ENCODE peak calls at places on chromosome 9, in five cellular contexts. M is HCT116, Z is osteocyte, I is ovary, Y is cardiac muscle cell. L is an unnamed sample.

GRCh38 chr9:132401791-132402190 is 4.8 kb downstream of the TTF1 start:
- DNase-seq in M (no peak), Z (no peak), I (no peak), Y (no peak), L (no peak)

GRCh38 chr9:120416816-120417427 is 163.0 kb downstream of the CDK5RAP2 start:
- DNase-seq in Z (no peak), I (no peak), Y (no peak), M (no peak), L (no peak)

GRCh38 chr9:135075234-135076142 is 12.0 kb upstream of the OLFM1 start:
- DNase-seq in Z (peak; percentile 81), I (peak; percentile 62), M (no peak), Y (peak; percentile 33), L (no peak)

GRCh38 chr9:98101868-98102273 is 17.2 kb downstream of the TRIM14 start:
- DNase-seq in Z (no peak), I (no peak), M (no peak), Y (no peak), L (peak; percentile 83)

GRCh38 chr9:32431940-32432555 is 47.6 kb downstream of the ACO1 start:
- DNase-seq in M (peak; percentile 13), I (peak; percentile 57), Z (no peak), Y (peak; percentile 66), L (no peak)

GRCh38 chr9:135282001-135282731 is 194.7 kb downstream of the OLFM1 start:
- DNase-seq in Y (peak; percentile 37), Z (no peak), I (peak; percentile 59), M (peak; percentile 27), L (no peak)

GRCh38 chr9:105296889-105297288 is 52.4 kb downstream of the SLC44A1 start:
- DNase-seq in Z (no peak), I (no peak), Y (peak; percentile 97), M (peak; percentile 18), L (no peak)

GRCh38 chr9:129613520-129614175 is 7.3 kb downstream of the C9orf50 start:
- DNase-seq in Y (no peak), I (no peak), M (no peak), Z (no peak), L (no peak)

GRCh38 chr9:130142635-130143034 is 29.6 kb upstream of the NCS1 start:
- DNase-seq in I (no peak), Y (no peak), M (no peak), Z (no peak), L (no peak)

GRCh38 chr9:89770779-89771178 is 166.0 kb downstream of the GADD45G start:
- DNase-seq in Z (no peak), Y (no peak), I (no peak), M (no peak), L (no peak)

GRCh38 chr9:112971415-112971814 is 40.6 kb downstream of the ZNF883 start:
- DNase-seq in I (no peak), Z (no peak), Y (peak; percentile 22), M (peak; percentile 29), L (no peak)

GRCh38 chr9:110255417-110256141 is 728 bp downstream of the TXN start:
- DNase-seq in Y (peak; percentile 49), M (no peak), I (peak; percentile 56), Z (peak; percentile 87), L (peak; percentile 54)

GRCh38 chr9:105415344-105415980 is 32.4 kb upstream of the FSD1L start:
- DNase-seq in Z (no peak), Y (peak; percentile 70), M (peak; percentile 50), I (peak; percentile 73), L (peak; percentile 68)

GRCh38 chr9:131645078-131645776 is 94.6 kb downstream of the RAPGEF1 start:
- DNase-seq in Z (no peak), M (no peak), I (no peak), Y (no peak), L (no peak)

GRCh38 chr9:136324501-136325300 is 2.6 kb upstream of the GPSM1 start:
- DNase-seq in Y (no peak), Z (no peak), I (no peak), M (no peak), L (no peak)

GRCh38 chr9:112605518-112605917 is 112.4 kb downstream of the INIP start:
- DNase-seq in Z (no peak), M (no peak), I (no peak), Y (no peak), L (peak; percentile 57)

GRCh38 chr9:136856078-136856474 is 3.9 kb downstream of the MAMDC4 start:
- DNase-seq in I (peak; percentile 19), Z (no peak), M (no peak), Y (no peak), L (no peak)

GRCh38 chr9:127049044-127049443 is 73.4 kb downstream of the ANGPTL2 start:
- DNase-seq in Y (peak; percentile 95), M (no peak), Z (peak; percentile 19), I (peak; percentile 55), L (no peak)

GRCh38 chr9:7328453-7328852 is 471.1 kb downstream of the DMAC1 start:
- DNase-seq in I (no peak), Y (no peak), M (no peak), Z (no peak), L (no peak)

GRCh38 chr9:131709741-131710499 is 30.0 kb downstream of the RAPGEF1 start:
- DNase-seq in M (no peak), I (no peak), Y (peak; percentile 50), Z (no peak), L (peak; percentile 75)

GRCh38 chr9:133874061-133874638 is 118.0 kb downstream of the VAV2 start:
- DNase-seq in I (no peak), M (peak; percentile 73), Y (peak; percentile 50), Z (no peak), L (no peak)

GRCh38 chr9:19498015-19498414 is 89.2 kb downstream of the ACER2 start:
- DNase-seq in Z (no peak), I (no peak), Y (peak; percentile 80), M (no peak), L (no peak)

GRCh38 chr9:112921549-112921948 is 30.9 kb upstream of the SLC46A2 start:
- DNase-seq in Y (peak; percentile 72), M (peak; percentile 22), Z (no peak), I (no peak), L (no peak)

GRCh38 chr9:114055061-114055460 is 23.0 kb downstream of the AMBP start:
- DNase-seq in M (no peak), Z (no peak), I (peak; percentile 11), Y (no peak), L (peak; percentile 16)

GRCh38 chr9:5900622-5901021 is 9.9 kb downstream of the MLANA start:
- DNase-seq in I (no peak), Y (no peak), Z (no peak), M (no peak), L (no peak)

GRCh38 chr9:5897851-5898250 is 7.2 kb downstream of the MLANA start:
- DNase-seq in I (no peak), Y (no peak), Z (no peak), M (no peak), L (no peak)

GRCh38 chr9:5896863-5897262 is 6.2 kb downstream of the MLANA start:
- DNase-seq in M (no peak), Z (no peak), Y (no peak), I (no peak), L (no peak)

GRCh38 chr9:5902377-5902776 is 11.7 kb downstream of the MLANA start:
- DNase-seq in Y (no peak), M (no peak), Z (no peak), I (no peak), L (no peak)

DNA sequence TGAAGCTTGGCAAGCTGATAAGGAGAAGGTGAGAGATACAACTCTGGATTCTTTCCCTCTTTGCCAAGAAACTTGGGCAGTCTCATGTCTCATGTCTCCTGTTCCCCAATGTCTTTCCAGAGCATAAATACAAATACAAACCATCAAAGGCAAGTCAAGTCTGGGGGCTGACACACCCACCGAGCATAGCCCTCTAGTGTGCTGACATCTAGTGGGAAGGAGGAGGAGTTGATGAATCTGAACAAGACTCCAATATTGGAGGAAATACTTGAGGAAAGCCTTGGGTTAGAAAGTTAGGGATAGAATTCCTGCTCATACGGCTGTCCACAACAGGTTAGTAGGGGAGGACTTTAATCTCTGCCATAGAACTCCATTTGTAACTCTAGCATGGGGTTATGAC is 8.6 kb downstream of the MLANA start:
- DNase-seq in I (no peak), Y (peak; percentile 13), Z (no peak), M (no peak), L (no peak)
- TF ChIP-seq CTCF in I (no peak), Y (peak; percentile 18), Z (peak; percentile 27), M (peak; percentile 33), L (peak; percentile 25)

GRCh38 chr9:14031015-14031414 is 282.9 kb downstream of the NFIB start:
- DNase-seq in I (peak; percentile 68), M (no peak), Y (peak; percentile 95), Z (no peak), L (no peak)
- TF ChIP-seq CTCF in I (peak; percentile 25), M (no peak), Y (peak; percentile 53), Z (peak; percentile 25), L (no peak)

DNA sequence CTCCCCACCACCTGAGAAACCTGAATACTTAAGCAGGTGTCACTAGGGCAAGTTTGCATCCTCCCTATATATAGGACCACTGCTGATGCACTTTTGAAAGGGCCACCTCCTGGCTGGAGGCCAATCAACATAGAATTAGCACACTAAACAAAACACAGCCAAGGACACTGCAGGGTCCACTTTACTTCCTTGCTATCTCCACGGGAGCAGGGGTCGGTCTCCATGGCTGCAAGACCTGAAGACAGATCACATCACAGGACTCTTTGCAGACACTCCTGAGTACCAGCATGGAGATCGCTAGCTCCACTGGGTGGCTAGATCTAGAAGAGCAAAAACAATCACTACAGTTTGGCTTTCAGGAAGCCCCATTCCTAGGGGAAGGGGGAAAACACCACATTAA is 72.3 kb downstream of the C9orf153 start:
- DNase-seq in I (no peak), M (no peak), Z (no peak), Y (no peak), L (no peak)
- TF ChIP-seq CTCF in I (no peak), M (peak; percentile 34), Z (no peak), Y (no peak), L (no peak)

GRCh38 chr9:128495804-128496417 is 8.6 kb upstream of the GLE1 start:
- DNase-seq in M (peak; percentile 7), Z (no peak), Y (no peak), I (no peak), L (no peak)
- TF ChIP-seq CTCF in M (no peak), Z (no peak), Y (no peak), I (no peak), L (peak; percentile 3)

GRCh38 chr9:38067892-38068615 is 973 bp downstream of the SHB start:
- DNase-seq in I (no peak), Z (no peak), M (no peak), Y (no peak), L (no peak)

GRCh38 chr9:38066907-38067610 is 2.0 kb downstream of the SHB start:
- DNase-seq in Y (peak; percentile 43), Z (no peak), I (peak; percentile 60), M (no peak), L (no peak)

GRCh38 chr9:38067611-38067891 is 1.5 kb downstream of the SHB start:
- DNase-seq in Z (no peak), M (no peak), I (peak; percentile 28), Y (no peak), L (no peak)

GRCh38 chr9:38068866-38069628 is at the start of gene SHB:
- DNase-seq in Y (peak; percentile 70), I (peak; percentile 75), M (no peak), Z (peak; percentile 91), L (peak; percentile 95)

GRCh38 chr9:38068616-38068865 is 486 bp downstream of the SHB start:
- DNase-seq in I (no peak), Y (peak; percentile 67), M (no peak), Z (no peak), L (peak; percentile 70)
- TF ChIP-seq CTCF in I (no peak), Y (peak; percentile 51), M (peak; percentile 42), Z (peak; percentile 61), L (peak; percentile 78)